ENCODE peak calls at places on chromosomes 4 and X, in eight cellular contexts. H, K, L, P, U, A, O and C are unnamed samples.
A peak's percentile ranks its signal among the peaks of the same experiment; 100 is the strongest.

GRCh38 chrX:7316887-7317286 is 168.9 kb upstream of the PUDP start:
- DNase-seq in U (no peak), A (no peak), O (no peak), H (no peak), K (no peak), P (no peak), L (no peak), C (no peak)

GRCh38 chr4:155805016-155805415 is 46.2 kb downstream of the GUCY1B1 start:
- DNase-seq in U (no peak), K (no peak), H (no peak), O (no peak), P (no peak), A (no peak), L (peak; percentile 66), C (no peak)

GRCh38 chrX:103716967-103717366 is 6.3 kb downstream of the TMEM31 start:
- DNase-seq in O (no peak), L (peak; percentile 12), K (no peak), P (no peak), H (peak; percentile 15), U (no peak), A (no peak), C (no peak)

GRCh38 chrX:153845195-153845594 is 14.9 kb upstream of the PDZD4 start:
- DNase-seq in K (no peak), O (no peak), A (no peak), L (no peak), P (no peak), H (no peak), U (no peak), C (no peak)

GRCh38 chr4:29805245-29805644 is 914.9 kb upstream of the PCDH7 start:
- DNase-seq in P (no peak), A (no peak), U (no peak), L (no peak), K (no peak), O (no peak), H (no peak), C (no peak)

GRCh38 chr4:146153964-146154536 is 21.5 kb upstream of the LSM6 start:
- DNase-seq in L (no peak), H (no peak), U (no peak), A (no peak), O (no peak), K (no peak), P (no peak), C (no peak)

GRCh38 chrX:47191331-47191730 is 2.3 kb upstream of the UBA1 start:
- DNase-seq in U (no peak), P (no peak), L (peak; percentile 9), O (no peak), A (peak; percentile 47), H (peak; percentile 51), K (peak; percentile 24), C (no peak)

GRCh38 chr4:166021617-166022016 is 148.6 kb downstream of the TLL1 start:
- DNase-seq in U (no peak), P (no peak), O (no peak), A (no peak), K (no peak), H (no peak), L (no peak), C (no peak)

GRCh38 chr4:39043697-39044363 is 11.6 kb upstream of the TMEM156 start:
- DNase-seq in K (no peak), P (no peak), L (peak; percentile 87), H (no peak), O (no peak), U (no peak), A (no peak), C (no peak)

GRCh38 chrX:84118769-84119168 is 69.2 kb downstream of the RPS6KA6 start:
- DNase-seq in H (no peak), P (no peak), L (no peak), A (no peak), K (no peak), O (no peak), U (no peak), C (no peak)

GRCh38 chr4:109313168-109314133 is 11.0 kb upstream of the COL25A1 start:
- DNase-seq in K (no peak), A (no peak), U (no peak), L (no peak), H (no peak), O (no peak), P (no peak), C (no peak)

GRCh38 chr4:181753189-181753588 is 490.0 kb upstream of the TENM3 start:
- DNase-seq in O (no peak), L (no peak), P (no peak), K (no peak), U (no peak), H (no peak), A (no peak), C (no peak)

GRCh38 chrX:40920351-40920750 is 164.9 kb upstream of the USP9X start:
- DNase-seq in H (no peak), P (no peak), O (no peak), L (no peak), U (no peak), K (no peak), A (no peak), C (no peak)

GRCh38 chrX:40928076-40928475 is 157.2 kb upstream of the USP9X start:
- DNase-seq in K (no peak), L (no peak), H (no peak), O (no peak), P (no peak), U (no peak), A (no peak), C (no peak)

DNA sequence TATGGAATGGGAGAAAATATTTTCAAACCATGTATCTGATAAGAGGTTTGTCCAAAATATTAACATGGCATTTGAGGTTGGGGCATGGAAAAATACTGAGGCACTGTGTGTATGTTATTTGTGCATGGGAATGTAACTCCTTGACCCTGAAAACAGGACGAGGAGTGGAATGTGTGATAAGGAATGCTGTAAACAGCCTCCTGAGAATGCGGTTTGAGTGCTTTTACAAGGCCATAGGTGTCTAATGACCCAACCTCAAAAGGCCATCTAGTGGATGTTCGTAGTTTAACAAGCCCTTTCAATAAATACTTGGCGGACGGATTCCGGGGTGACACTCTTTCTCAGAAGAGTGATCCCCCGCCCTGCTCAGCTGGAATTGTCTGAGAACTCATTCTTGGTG is 162.9 kb upstream of the USP9X start:
- DNase-seq in P (no peak), H (no peak), A (no peak), O (no peak), K (peak; percentile 64), U (no peak), L (peak; percentile 76), C (no peak)
- TF ChIP-seq CTCF in P (no peak), H (peak; percentile 53), A (peak; percentile 13), O (no peak), K (peak; percentile 55), U (no peak), L (peak; percentile 12), C (no peak)

DNA sequence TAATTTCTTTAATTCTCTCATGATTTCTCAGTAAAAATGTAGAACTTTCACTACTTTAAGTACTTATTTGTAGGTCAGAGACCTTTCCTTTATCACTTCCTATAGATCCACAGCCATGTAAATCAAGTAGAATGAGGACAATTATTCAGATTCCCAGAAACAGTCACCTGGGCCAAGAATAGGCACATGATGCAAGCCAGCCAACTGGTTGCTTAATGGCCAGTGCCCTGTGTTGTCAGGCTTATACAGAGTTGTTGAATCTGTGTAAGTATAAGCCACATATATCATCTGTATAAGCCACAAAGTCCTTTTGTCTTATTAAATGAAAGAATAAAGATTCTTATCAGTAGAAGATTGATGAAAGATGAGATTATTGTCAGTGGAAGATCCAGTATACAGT is 5.2 kb downstream of the BANK1 start:
- DNase-seq in H (no peak), A (no peak), O (no peak), L (no peak), P (no peak), U (no peak), K (no peak), C (no peak)
- TF ChIP-seq POLR2AphosphoS5 in H (no peak), A (no peak), O (no peak), L (no peak), P (no peak), U (no peak), K (no peak), C (no peak)

DNA sequence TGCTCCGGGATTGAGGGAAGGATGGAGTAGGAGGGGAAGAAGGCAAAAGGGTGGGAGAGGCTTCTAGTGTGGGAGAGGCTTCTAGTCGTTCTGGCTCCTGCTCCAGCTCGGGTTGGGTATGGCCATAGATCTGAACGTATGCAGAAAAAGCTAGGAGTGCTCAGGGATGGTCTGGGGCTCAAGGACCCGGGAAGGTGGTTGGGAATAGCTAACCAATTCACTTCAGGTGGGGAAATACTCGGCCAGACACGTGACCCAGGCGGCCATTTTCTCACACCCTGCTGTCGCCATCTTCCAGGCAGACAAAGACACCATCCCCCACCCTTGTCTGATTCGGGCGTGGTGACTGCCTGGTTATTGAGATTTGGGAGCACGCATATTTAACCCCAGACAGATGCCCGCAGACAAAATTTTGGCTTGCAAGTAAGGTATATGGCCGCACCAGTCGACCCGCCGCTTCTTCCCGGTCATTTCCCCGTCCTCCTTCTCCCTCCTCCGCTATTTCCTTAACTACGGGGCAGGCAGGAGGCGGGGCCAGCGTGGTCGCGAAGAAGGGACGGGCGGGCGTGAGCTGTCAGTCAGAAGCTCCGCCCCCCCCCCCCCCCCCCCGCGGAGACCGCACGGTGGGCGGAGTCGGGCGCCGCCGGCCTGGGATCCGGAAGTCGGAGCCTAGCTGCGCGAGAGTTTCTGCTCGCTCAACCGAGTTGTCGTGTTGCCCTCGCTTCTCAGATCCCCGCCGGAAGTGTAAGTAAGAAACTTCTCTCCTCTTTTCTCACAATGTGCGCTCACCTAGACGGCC is at the start of gene GNL3L:
- DNase-seq in K (peak; percentile 88), U (peak; percentile 79), P (peak; percentile 96), H (peak; percentile 90), O (peak; percentile 94), L (peak; percentile 78), A (peak; percentile 87), C (peak; percentile 92)
- TF ChIP-seq POLR2A in K (peak; percentile 41), U (peak; percentile 42), P (no peak), H (peak; percentile 27), O (no peak), L (peak; percentile 79), A (no peak), C (no peak)

GRCh38 chr4:5963611-5964010 is 54.6 kb downstream of the C4orf50 start:
- DNase-seq in O (no peak), H (no peak), K (no peak), U (no peak), A (no peak), L (no peak), P (no peak), C (no peak)
- TF ChIP-seq CTCF in O (no peak), H (no peak), K (no peak), U (no peak), A (no peak), L (no peak), P (no peak), C (no peak)

DNA sequence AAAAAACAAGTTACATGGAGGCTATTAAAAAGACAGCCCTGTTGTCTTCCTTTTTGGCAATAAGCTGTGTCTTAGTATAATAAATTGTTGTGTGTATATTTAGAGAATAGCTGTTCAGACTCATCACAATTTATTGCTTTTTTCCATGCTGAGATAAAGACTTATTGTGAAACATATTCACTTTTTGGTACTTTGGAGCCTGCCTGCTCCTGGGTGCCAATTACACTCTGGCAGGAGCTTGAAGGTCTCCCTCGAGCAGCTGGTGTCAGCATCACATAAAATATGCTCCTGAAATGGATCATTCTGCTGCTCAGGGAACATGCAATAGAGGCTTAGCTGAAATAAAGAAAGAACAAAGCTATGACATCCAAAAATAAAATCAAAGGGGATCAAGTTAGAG is 211.6 kb upstream of the DKK2 start:
- DNase-seq in H (no peak), P (no peak), O (peak; percentile 81), K (no peak), A (no peak), U (no peak), L (no peak), C (no peak)
- TF ChIP-seq POLR2AphosphoS5 in H (peak; percentile 79), P (no peak), O (peak; percentile 89), K (no peak), A (no peak), U (peak; percentile 34), L (no peak), C (no peak)